ENCODE peak calls at places on chromosomes 13 and 19, in nine cellular contexts. One of them, this sample, is unnamed.

GRCh38 chr19:46426035-46426505 is 2.7 kb downstream of the PNMA8C start:
- DNase-seq in small intestine: peak
- DNase-seq in ovary: no peak
- DNase-seq in neural progenitor cell: peak
- DNase-seq in effector memory CD4-positive, alpha-beta T cell: no peak
- DNase-seq in AG04450: no peak
- DNase-seq in lower leg skin: no peak
- DNase-seq in mesenchymal stem cell: peak
- DNase-seq in uterus: no peak
- DNase-seq in this sample: no peak

GRCh38 chr19:5680083-5680436 is 256 bp downstream of the MICOS13 start:
- DNase-seq in effector memory CD4-positive, alpha-beta T cell: no peak
- DNase-seq in ovary: no peak
- DNase-seq in lower leg skin: no peak
- DNase-seq in mesenchymal stem cell: no peak
- DNase-seq in uterus: no peak
- DNase-seq in AG04450: no peak
- DNase-seq in neural progenitor cell: peak
- DNase-seq in small intestine: no peak
- DNase-seq in this sample: no peak

GRCh38 chr13:41465215-41465907 is 8.0 kb downstream of the RGCC start:
- DNase-seq in lower leg skin: peak
- DNase-seq in small intestine: peak
- DNase-seq in uterus: no peak
- DNase-seq in mesenchymal stem cell: peak
- DNase-seq in ovary: no peak
- DNase-seq in AG04450: peak
- DNase-seq in effector memory CD4-positive, alpha-beta T cell: peak
- DNase-seq in neural progenitor cell: no peak
- DNase-seq in this sample: peak

GRCh38 chr13:36072127-36072526 is 59.1 kb downstream of the DCLK1 start:
- DNase-seq in ovary: no peak
- DNase-seq in lower leg skin: no peak
- DNase-seq in mesenchymal stem cell: no peak
- DNase-seq in uterus: no peak
- DNase-seq in AG04450: no peak
- DNase-seq in neural progenitor cell: no peak
- DNase-seq in effector memory CD4-positive, alpha-beta T cell: no peak
- DNase-seq in small intestine: no peak
- DNase-seq in this sample: no peak

GRCh38 chr13:76795701-76796695 is 90.2 kb downstream of the KCTD12 start:
- DNase-seq in effector memory CD4-positive, alpha-beta T cell: no peak
- DNase-seq in ovary: no peak
- DNase-seq in neural progenitor cell: no peak
- DNase-seq in AG04450: no peak
- DNase-seq in lower leg skin: no peak
- DNase-seq in uterus: no peak
- DNase-seq in mesenchymal stem cell: peak
- DNase-seq in small intestine: peak
- DNase-seq in this sample: no peak

GRCh38 chr13:113546571-113547247 is 37.8 kb upstream of the TFDP1 start:
- DNase-seq in small intestine: no peak
- DNase-seq in uterus: no peak
- DNase-seq in AG04450: no peak
- DNase-seq in lower leg skin: no peak
- DNase-seq in ovary: peak
- DNase-seq in neural progenitor cell: no peak
- DNase-seq in mesenchymal stem cell: no peak
- DNase-seq in effector memory CD4-positive, alpha-beta T cell: no peak
- DNase-seq in this sample: no peak

GRCh38 chr13:111975539-111976473 is 91.1 kb upstream of the SOX1 start:
- DNase-seq in mesenchymal stem cell: no peak
- DNase-seq in neural progenitor cell: no peak
- DNase-seq in AG04450: no peak
- DNase-seq in small intestine: no peak
- DNase-seq in ovary: no peak
- DNase-seq in uterus: no peak
- DNase-seq in effector memory CD4-positive, alpha-beta T cell: no peak
- DNase-seq in lower leg skin: no peak
- DNase-seq in this sample: no peak

GRCh38 chr19:31885280-31885853 is 460.0 kb upstream of the ZNF507 start:
- DNase-seq in uterus: no peak
- DNase-seq in ovary: no peak
- DNase-seq in mesenchymal stem cell: no peak
- DNase-seq in effector memory CD4-positive, alpha-beta T cell: no peak
- DNase-seq in AG04450: no peak
- DNase-seq in lower leg skin: no peak
- DNase-seq in small intestine: no peak
- DNase-seq in neural progenitor cell: no peak
- DNase-seq in this sample: no peak

GRCh38 chr13:75544681-75545333 is 4.8 kb upstream of the UCHL3 start:
- DNase-seq in ovary: no peak
- DNase-seq in mesenchymal stem cell: peak
- DNase-seq in AG04450: peak
- DNase-seq in lower leg skin: no peak
- DNase-seq in uterus: no peak
- DNase-seq in small intestine: no peak
- DNase-seq in effector memory CD4-positive, alpha-beta T cell: no peak
- DNase-seq in neural progenitor cell: no peak
- DNase-seq in this sample: no peak

GRCh38 chr13:112903606-112904195 is 65.3 kb upstream of the MCF2L start:
- DNase-seq in uterus: no peak
- DNase-seq in lower leg skin: no peak
- DNase-seq in mesenchymal stem cell: no peak
- DNase-seq in neural progenitor cell: no peak
- DNase-seq in effector memory CD4-positive, alpha-beta T cell: no peak
- DNase-seq in small intestine: no peak
- DNase-seq in ovary: peak
- DNase-seq in AG04450: no peak
- DNase-seq in this sample: no peak

GRCh38 chr13:50400930-50401553 is 385.8 kb downstream of the KCNRG start:
- DNase-seq in ovary: no peak
- DNase-seq in effector memory CD4-positive, alpha-beta T cell: no peak
- DNase-seq in uterus: no peak
- DNase-seq in mesenchymal stem cell: peak
- DNase-seq in small intestine: no peak
- DNase-seq in AG04450: peak
- DNase-seq in lower leg skin: no peak
- DNase-seq in neural progenitor cell: no peak
- DNase-seq in this sample: no peak

GRCh38 chr13:24270639-24271131 is 38.7 kb upstream of the C1QTNF9 start:
- DNase-seq in uterus: peak
- DNase-seq in small intestine: peak
- DNase-seq in mesenchymal stem cell: peak
- DNase-seq in AG04450: no peak
- DNase-seq in lower leg skin: peak
- DNase-seq in effector memory CD4-positive, alpha-beta T cell: peak
- DNase-seq in neural progenitor cell: peak
- DNase-seq in ovary: peak
- DNase-seq in this sample: peak

GRCh38 chr13:49366841-49367240 is 77.0 kb downstream of the CAB39L start:
- DNase-seq in effector memory CD4-positive, alpha-beta T cell: no peak
- DNase-seq in mesenchymal stem cell: no peak
- DNase-seq in neural progenitor cell: no peak
- DNase-seq in ovary: no peak
- DNase-seq in small intestine: no peak
- DNase-seq in AG04450: peak
- DNase-seq in uterus: no peak
- DNase-seq in lower leg skin: no peak
- DNase-seq in this sample: no peak

GRCh38 chr13:79943633-79944032 is 397.3 kb downstream of the SPRY2 start:
- DNase-seq in ovary: no peak
- DNase-seq in AG04450: no peak
- DNase-seq in effector memory CD4-positive, alpha-beta T cell: no peak
- DNase-seq in small intestine: no peak
- DNase-seq in mesenchymal stem cell: no peak
- DNase-seq in neural progenitor cell: no peak
- DNase-seq in lower leg skin: no peak
- DNase-seq in uterus: no peak
- DNase-seq in this sample: no peak

GRCh38 chr19:35031072-35031881 is 1.0 kb downstream of the SCN1B start:
- DNase-seq in AG04450: no peak
- DNase-seq in uterus: no peak
- DNase-seq in mesenchymal stem cell: peak
- DNase-seq in effector memory CD4-positive, alpha-beta T cell: no peak
- DNase-seq in ovary: peak
- DNase-seq in small intestine: no peak
- DNase-seq in lower leg skin: no peak
- DNase-seq in neural progenitor cell: peak
- DNase-seq in this sample: no peak

DNA sequence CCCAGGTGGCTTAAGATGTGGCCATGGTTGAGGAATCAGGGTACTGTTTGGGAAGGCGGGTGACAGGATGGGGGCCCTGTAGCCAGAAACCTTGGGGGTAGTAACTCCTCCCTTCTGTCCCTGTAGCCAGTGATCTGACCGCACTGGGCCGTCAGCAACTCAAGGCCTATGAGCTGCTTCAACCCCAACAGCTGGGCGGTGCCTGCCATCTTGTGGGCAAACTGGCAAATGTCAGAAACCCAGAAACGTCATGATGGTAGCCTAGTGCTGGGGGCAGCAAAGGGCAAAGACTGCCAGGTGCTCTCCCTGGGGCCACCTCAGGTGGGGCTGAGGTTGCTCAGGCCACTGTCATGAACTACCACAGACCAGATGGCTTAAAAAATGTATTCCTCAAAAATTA is 3.5 kb downstream of the COPE start:
- DNase-seq in lower leg skin: no peak
- DNase-seq in small intestine: peak
- DNase-seq in AG04450: no peak
- DNase-seq in ovary: peak
- DNase-seq in effector memory CD4-positive, alpha-beta T cell: no peak
- DNase-seq in mesenchymal stem cell: peak
- DNase-seq in neural progenitor cell: peak
- DNase-seq in uterus: no peak
- DNase-seq in this sample: no peak
- H3K4me3 ChIP-seq in lower leg skin: no peak
- H3K4me3 ChIP-seq in small intestine: no peak
- H3K4me3 ChIP-seq in AG04450: no peak
- H3K4me3 ChIP-seq in ovary: no peak
- H3K4me3 ChIP-seq in effector memory CD4-positive, alpha-beta T cell: no peak
- H3K4me3 ChIP-seq in mesenchymal stem cell: no peak
- H3K4me3 ChIP-seq in neural progenitor cell: no peak
- H3K4me3 ChIP-seq in uterus: no peak
- H3K4me3 ChIP-seq in this sample: no peak

DNA sequence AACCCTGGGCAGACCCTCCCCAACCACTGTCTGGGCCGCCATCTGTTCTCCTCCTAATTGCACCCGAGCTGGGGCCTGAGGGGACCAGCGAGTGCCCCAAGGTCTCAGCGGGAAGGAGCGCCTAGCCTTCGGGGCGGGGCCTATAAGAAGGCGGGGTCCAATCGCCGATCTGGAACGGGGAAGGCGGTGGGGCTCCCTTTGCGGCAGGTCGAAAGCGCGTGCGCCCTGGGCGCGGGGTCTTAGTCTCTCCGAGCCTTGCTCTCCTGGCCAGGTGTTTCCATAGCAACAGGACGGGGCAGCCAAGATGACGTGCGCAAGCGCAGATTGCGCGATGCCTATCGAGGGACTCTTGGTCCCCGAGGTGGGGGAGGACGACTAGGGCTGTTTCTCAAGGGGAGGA is 2.8 kb downstream of the MAST1 start:
- DNase-seq in uterus: no peak
- DNase-seq in mesenchymal stem cell: peak
- DNase-seq in small intestine: no peak
- DNase-seq in AG04450: no peak
- DNase-seq in ovary: no peak
- DNase-seq in neural progenitor cell: peak
- DNase-seq in lower leg skin: no peak
- DNase-seq in effector memory CD4-positive, alpha-beta T cell: no peak
- DNase-seq in this sample: no peak
- H3K4me3 ChIP-seq in uterus: no peak
- H3K4me3 ChIP-seq in mesenchymal stem cell: no peak
- H3K4me3 ChIP-seq in small intestine: no peak
- H3K4me3 ChIP-seq in AG04450: peak
- H3K4me3 ChIP-seq in ovary: no peak
- H3K4me3 ChIP-seq in neural progenitor cell: peak
- H3K4me3 ChIP-seq in lower leg skin: peak
- H3K4me3 ChIP-seq in effector memory CD4-positive, alpha-beta T cell: no peak
- H3K4me3 ChIP-seq in this sample: no peak

GRCh38 chr13:30907167-30907761 is 1.2 kb downstream of the MEDAG start:
- DNase-seq in lower leg skin: no peak
- DNase-seq in AG04450: no peak
- DNase-seq in small intestine: no peak
- DNase-seq in effector memory CD4-positive, alpha-beta T cell: no peak
- DNase-seq in neural progenitor cell: no peak
- DNase-seq in uterus: no peak
- DNase-seq in mesenchymal stem cell: peak
- DNase-seq in ovary: peak
- DNase-seq in this sample: no peak

GRCh38 chr13:30906411-30906990 is 430 bp downstream of the MEDAG start:
- DNase-seq in lower leg skin: no peak
- DNase-seq in ovary: peak
- DNase-seq in small intestine: no peak
- DNase-seq in AG04450: no peak
- DNase-seq in mesenchymal stem cell: no peak
- DNase-seq in uterus: no peak
- DNase-seq in effector memory CD4-positive, alpha-beta T cell: no peak
- DNase-seq in neural progenitor cell: no peak
- DNase-seq in this sample: no peak

GRCh38 chr13:30908416-30908980 is 2.4 kb downstream of the MEDAG start:
- DNase-seq in mesenchymal stem cell: no peak
- DNase-seq in small intestine: no peak
- DNase-seq in ovary: peak
- DNase-seq in effector memory CD4-positive, alpha-beta T cell: no peak
- DNase-seq in AG04450: no peak
- DNase-seq in uterus: peak
- DNase-seq in neural progenitor cell: no peak
- DNase-seq in lower leg skin: no peak
- DNase-seq in this sample: no peak

GRCh38 chr13:30904043-30904442 is 2.0 kb upstream of the MEDAG start:
- DNase-seq in small intestine: no peak
- DNase-seq in mesenchymal stem cell: peak
- DNase-seq in neural progenitor cell: no peak
- DNase-seq in uterus: no peak
- DNase-seq in ovary: no peak
- DNase-seq in lower leg skin: no peak
- DNase-seq in AG04450: no peak
- DNase-seq in effector memory CD4-positive, alpha-beta T cell: no peak
- DNase-seq in this sample: no peak

GRCh38 chr13:30905932-30906383 is at the start of gene MEDAG:
- DNase-seq in lower leg skin: peak
- DNase-seq in neural progenitor cell: no peak
- DNase-seq in effector memory CD4-positive, alpha-beta T cell: no peak
- DNase-seq in ovary: peak
- DNase-seq in small intestine: no peak
- DNase-seq in uterus: peak
- DNase-seq in AG04450: no peak
- DNase-seq in mesenchymal stem cell: peak
- DNase-seq in this sample: no peak
- H3K4me3 ChIP-seq in lower leg skin: peak
- H3K4me3 ChIP-seq in neural progenitor cell: no peak
- H3K4me3 ChIP-seq in effector memory CD4-positive, alpha-beta T cell: no peak
- H3K4me3 ChIP-seq in ovary: peak
- H3K4me3 ChIP-seq in small intestine: no peak
- H3K4me3 ChIP-seq in uterus: peak
- H3K4me3 ChIP-seq in AG04450: peak
- H3K4me3 ChIP-seq in mesenchymal stem cell: no peak
- H3K4me3 ChIP-seq in this sample: no peak

DNA sequence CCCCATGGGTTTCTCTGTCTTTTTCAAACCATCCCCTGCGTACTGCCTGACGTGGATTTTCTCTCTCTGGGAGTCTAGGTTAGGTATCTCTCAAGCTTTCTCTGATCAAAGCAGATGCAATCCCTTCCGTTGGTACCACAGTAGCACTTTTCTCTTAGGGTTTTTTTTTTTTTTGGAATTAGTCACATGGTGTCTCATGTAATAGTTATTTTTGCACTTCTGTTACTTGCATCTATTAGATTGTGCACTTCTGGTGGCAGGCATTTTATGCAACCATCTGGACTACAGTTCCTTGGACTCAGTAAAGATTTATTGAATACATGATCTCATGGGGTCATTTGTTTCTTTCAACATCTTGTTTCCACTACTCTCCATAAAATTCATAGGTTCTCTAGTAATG is 72.1 kb downstream of the GPC6 start:
- DNase-seq in neural progenitor cell: no peak
- DNase-seq in lower leg skin: no peak
- DNase-seq in AG04450: no peak
- DNase-seq in ovary: no peak
- DNase-seq in small intestine: no peak
- DNase-seq in uterus: no peak
- DNase-seq in mesenchymal stem cell: peak
- DNase-seq in effector memory CD4-positive, alpha-beta T cell: no peak
- DNase-seq in this sample: no peak
- H3K4me3 ChIP-seq in neural progenitor cell: no peak
- H3K4me3 ChIP-seq in lower leg skin: no peak
- H3K4me3 ChIP-seq in AG04450: no peak
- H3K4me3 ChIP-seq in ovary: no peak
- H3K4me3 ChIP-seq in small intestine: no peak
- H3K4me3 ChIP-seq in uterus: no peak
- H3K4me3 ChIP-seq in mesenchymal stem cell: no peak
- H3K4me3 ChIP-seq in effector memory CD4-positive, alpha-beta T cell: no peak
- H3K4me3 ChIP-seq in this sample: no peak